ENCODE peak calls at places on chromosomes 13 and 19, in ten cellular contexts. A is T-helper 2 cell; R is frontal cortex; Y is M059J; B is thyroid gland; G is GM04504; W is NCI-H1105; N is stimulated activated CD4-positive, alpha-beta T cell treated with anti-CD3 and anti-CD28 coated beads, Interleukin-4, amount 100 ng/mL, for 1 hour; T is activated T-helper 1 cell treated with anti-CD3 and anti-CD28 coated beads, Interleukin-12 subunit alpha, Interleukin-12 subunit beta, Interleukin-2, Interleukin-4 antibody, amounts not matched to agents 30 ng/mL and 10 ng/mL and 1 ng/mL, durations not matched to agents 14 hours and 24 hours and 36 hours; V is activated CD8-positive, alpha-beta memory T cell treated with anti-CD3 and anti-CD28 coated beads for 4 hours. L is an unnamed sample.

GRCh38 chr13:25752957-25753540 is 298.8 kb downstream of the SHISA2 start:
- DNase-seq in A (no peak), R (no peak), Y (peak; percentile 90), B (peak; percentile 16), G (peak; percentile 13), W (no peak), N (no peak), T (peak; percentile 35), V (no peak), L (peak; percentile 62)

GRCh38 chr13:21365574-21365973 is 93.5 kb downstream of the ZDHHC20 start:
- DNase-seq in A (no peak), R (no peak), Y (no peak), B (no peak), G (no peak), W (no peak), N (no peak), T (no peak), V (no peak), L (no peak)

GRCh38 chr19:4140237-4140711 is 13.2 kb upstream of the CREB3L3 start:
- DNase-seq in A (no peak), R (peak; percentile 48), Y (peak; percentile 65), B (peak; percentile 19), G (no peak), W (peak; percentile 56), N (no peak), T (no peak), V (no peak), L (peak; percentile 48)

GRCh38 chr19:55588738-55589137 is 8.1 kb upstream of the ZNF579 start:
- DNase-seq in A (no peak), R (no peak), Y (no peak), B (no peak), G (no peak), W (no peak), N (no peak), T (no peak), V (no peak), L (no peak)

GRCh38 chr19:15337202-15337601 is 4.9 kb upstream of the BRD4 start:
- DNase-seq in A (no peak), R (no peak), Y (peak; percentile 76), B (no peak), G (no peak), W (no peak), N (no peak), T (no peak), V (no peak), L (no peak)

GRCh38 chr19:34135401-34135800 is 36.9 kb upstream of the LSM14A start:
- DNase-seq in A (no peak), R (no peak), Y (no peak), B (no peak), G (no peak), W (no peak), N (no peak), T (no peak), V (no peak), L (no peak)

GRCh38 chr13:26508885-26509284 is 48.6 kb upstream of the WASF3 start:
- DNase-seq in A (no peak), R (no peak), Y (peak; percentile 88), B (peak; percentile 26), G (peak; percentile 88), W (no peak), N (no peak), T (no peak), V (no peak), L (peak; percentile 25)

GRCh38 chr13:26663801-26664200 is 96.8 kb downstream of the GPR12 start:
- DNase-seq in A (no peak), R (no peak), Y (no peak), B (no peak), G (no peak), W (peak; percentile 48), N (no peak), T (no peak), V (no peak), L (no peak)

GRCh38 chr13:40344270-40345148 is 321.9 kb downstream of the FOXO1 start:
- DNase-seq in A (no peak), R (no peak), Y (peak; percentile 12), B (no peak), G (no peak), W (no peak), N (no peak), T (no peak), V (no peak), L (no peak)

GRCh38 chr19:29040951-29041350 is 172.0 kb downstream of the UQCRFS1 start:
- DNase-seq in A (no peak), R (no peak), Y (no peak), B (no peak), G (no peak), W (peak; percentile 85), N (no peak), T (no peak), V (no peak), L (no peak)

GRCh38 chr13:86446311-86446710 is 647.1 kb upstream of the SLITRK6 start:
- DNase-seq in A (no peak), R (no peak), Y (peak; percentile 0), B (no peak), G (no peak), W (no peak), N (no peak), T (no peak), V (no peak), L (no peak)

GRCh38 chr19:1360818-1361461 is 22.8 kb upstream of the NDUFS7 start:
- DNase-seq in A (no peak), R (peak; percentile 79), Y (peak; percentile 75), B (no peak), G (peak; percentile 73), W (peak; percentile 84), N (no peak), T (no peak), V (no peak), L (peak; percentile 85)

GRCh38 chr19:34649886-34650543 is 26.9 kb downstream of the SCGB2B2 start:
- DNase-seq in A (no peak), R (no peak), Y (peak; percentile 83), B (no peak), G (no peak), W (no peak), N (no peak), T (no peak), V (no peak), L (no peak)

GRCh38 chr13:105804561-105805190 is 730.8 kb downstream of the EFNB2 start:
- DNase-seq in A (no peak), R (no peak), Y (peak; percentile 77), B (no peak), G (peak; percentile 3), W (no peak), N (no peak), T (no peak), V (no peak), L (no peak)